ENCODE peak calls at places on chromosome 5, in six cellular contexts. One of them, this sample, is unnamed.

GRCh38 chr5:8247485-8247884 is 378.5 kb downstream of the MTRR start:
- DNase-seq in stomach: no peak
- DNase-seq in suprapubic skin: no peak
- DNase-seq in Panc1: no peak
- DNase-seq in spleen: no peak
- DNase-seq in H1: no peak
- DNase-seq in this sample: no peak

GRCh38 chr5:154740957-154741356 is 14.2 kb upstream of the LARP1 start:
- DNase-seq in stomach: no peak
- DNase-seq in suprapubic skin: no peak
- DNase-seq in Panc1: no peak
- DNase-seq in spleen: no peak
- DNase-seq in H1: no peak
- DNase-seq in this sample: no peak

GRCh38 chr5:72860499-72860898 is 44.0 kb downstream of the TNPO1 start:
- DNase-seq in stomach: no peak
- DNase-seq in suprapubic skin: no peak
- DNase-seq in Panc1: no peak
- DNase-seq in spleen: no peak
- DNase-seq in H1: no peak
- DNase-seq in this sample: no peak

GRCh38 chr5:38601843-38602424 is 45.5 kb upstream of the LIFR start:
- DNase-seq in stomach: no peak
- DNase-seq in suprapubic skin: no peak
- DNase-seq in Panc1: peak
- DNase-seq in spleen: no peak
- DNase-seq in H1: no peak
- DNase-seq in this sample: no peak

GRCh38 chr5:120228262-120229031 is 235.7 kb upstream of the PRR16 start:
- DNase-seq in stomach: no peak
- DNase-seq in suprapubic skin: no peak
- DNase-seq in Panc1: no peak
- DNase-seq in spleen: no peak
- DNase-seq in H1: no peak
- DNase-seq in this sample: no peak

GRCh38 chr5:136776022-136776927 is 410.9 kb upstream of the TRPC7 start:
- DNase-seq in stomach: no peak
- DNase-seq in suprapubic skin: no peak
- DNase-seq in Panc1: no peak
- DNase-seq in spleen: no peak
- DNase-seq in H1: no peak
- DNase-seq in this sample: no peak

GRCh38 chr5:154712518-154713437 is 42.4 kb upstream of the LARP1 start:
- DNase-seq in stomach: peak
- DNase-seq in suprapubic skin: no peak
- DNase-seq in Panc1: no peak
- DNase-seq in spleen: no peak
- DNase-seq in H1: peak
- DNase-seq in this sample: no peak

GRCh38 chr5:147369742-147370374 is 135.0 kb downstream of the STK32A start:
- DNase-seq in stomach: no peak
- DNase-seq in suprapubic skin: no peak
- DNase-seq in Panc1: no peak
- DNase-seq in spleen: no peak
- DNase-seq in H1: no peak
- DNase-seq in this sample: no peak

GRCh38 chr5:40442346-40442745 is 237.4 kb upstream of the PTGER4 start:
- DNase-seq in stomach: no peak
- DNase-seq in suprapubic skin: no peak
- DNase-seq in Panc1: no peak
- DNase-seq in spleen: no peak
- DNase-seq in H1: no peak
- DNase-seq in this sample: peak

GRCh38 chr5:23027341-23027740 is 174.2 kb upstream of the CDH12 start:
- DNase-seq in stomach: no peak
- DNase-seq in suprapubic skin: no peak
- DNase-seq in Panc1: no peak
- DNase-seq in spleen: no peak
- DNase-seq in H1: no peak
- DNase-seq in this sample: no peak

GRCh38 chr5:17497446-17497845 is 585 bp upstream of the TAF11L2 start:
- DNase-seq in stomach: no peak
- DNase-seq in suprapubic skin: no peak
- DNase-seq in Panc1: no peak
- DNase-seq in spleen: no peak
- DNase-seq in H1: no peak
- DNase-seq in this sample: no peak

GRCh38 chr5:7876867-7877266 is 7.9 kb downstream of the MTRR start:
- DNase-seq in stomach: no peak
- DNase-seq in suprapubic skin: no peak
- DNase-seq in Panc1: no peak
- DNase-seq in spleen: no peak
- DNase-seq in H1: no peak
- DNase-seq in this sample: no peak

GRCh38 chr5:1873242-1873959 is 9.3 kb downstream of the IRX4 start:
- DNase-seq in stomach: peak
- DNase-seq in suprapubic skin: no peak
- DNase-seq in Panc1: no peak
- DNase-seq in spleen: no peak
- DNase-seq in H1: no peak
- DNase-seq in this sample: no peak

GRCh38 chr5:43007246-43007910 is 32.7 kb downstream of the ANXA2R start:
- DNase-seq in stomach: peak
- DNase-seq in suprapubic skin: peak
- DNase-seq in Panc1: peak
- DNase-seq in spleen: peak
- DNase-seq in H1: peak
- DNase-seq in this sample: peak

GRCh38 chr5:126454081-126454480 is 30.9 kb downstream of the GRAMD2B start:
- DNase-seq in stomach: no peak
- DNase-seq in suprapubic skin: no peak
- DNase-seq in Panc1: no peak
- DNase-seq in spleen: no peak
- DNase-seq in H1: no peak
- DNase-seq in this sample: no peak

GRCh38 chr5:160835376-160835775 is 16.6 kb downstream of the ATP10B start:
- DNase-seq in stomach: no peak
- DNase-seq in suprapubic skin: no peak
- DNase-seq in Panc1: no peak
- DNase-seq in spleen: no peak
- DNase-seq in H1: no peak
- DNase-seq in this sample: no peak

GRCh38 chr5:135242021-135242480 is 157.0 kb downstream of the MACROH2A1 start:
- DNase-seq in stomach: peak
- DNase-seq in suprapubic skin: peak
- DNase-seq in Panc1: no peak
- DNase-seq in spleen: peak
- DNase-seq in H1: peak
- DNase-seq in this sample: no peak

GRCh38 chr5:67301285-67301904 is 104.8 kb upstream of the CD180 start:
- DNase-seq in stomach: peak
- DNase-seq in suprapubic skin: peak
- DNase-seq in Panc1: peak
- DNase-seq in spleen: no peak
- DNase-seq in H1: no peak
- DNase-seq in this sample: peak

GRCh38 chr5:54206580-54207229 is 103.7 kb downstream of the ARL15 start:
- DNase-seq in stomach: no peak
- DNase-seq in suprapubic skin: no peak
- DNase-seq in Panc1: no peak
- DNase-seq in spleen: no peak
- DNase-seq in H1: no peak
- DNase-seq in this sample: no peak
- H3K27ac ChIP-seq in stomach: no peak
- H3K27ac ChIP-seq in suprapubic skin: no peak
- H3K27ac ChIP-seq in Panc1: no peak
- H3K27ac ChIP-seq in spleen: no peak
- H3K27ac ChIP-seq in H1: no peak
- H3K27ac ChIP-seq in this sample: no peak

DNA sequence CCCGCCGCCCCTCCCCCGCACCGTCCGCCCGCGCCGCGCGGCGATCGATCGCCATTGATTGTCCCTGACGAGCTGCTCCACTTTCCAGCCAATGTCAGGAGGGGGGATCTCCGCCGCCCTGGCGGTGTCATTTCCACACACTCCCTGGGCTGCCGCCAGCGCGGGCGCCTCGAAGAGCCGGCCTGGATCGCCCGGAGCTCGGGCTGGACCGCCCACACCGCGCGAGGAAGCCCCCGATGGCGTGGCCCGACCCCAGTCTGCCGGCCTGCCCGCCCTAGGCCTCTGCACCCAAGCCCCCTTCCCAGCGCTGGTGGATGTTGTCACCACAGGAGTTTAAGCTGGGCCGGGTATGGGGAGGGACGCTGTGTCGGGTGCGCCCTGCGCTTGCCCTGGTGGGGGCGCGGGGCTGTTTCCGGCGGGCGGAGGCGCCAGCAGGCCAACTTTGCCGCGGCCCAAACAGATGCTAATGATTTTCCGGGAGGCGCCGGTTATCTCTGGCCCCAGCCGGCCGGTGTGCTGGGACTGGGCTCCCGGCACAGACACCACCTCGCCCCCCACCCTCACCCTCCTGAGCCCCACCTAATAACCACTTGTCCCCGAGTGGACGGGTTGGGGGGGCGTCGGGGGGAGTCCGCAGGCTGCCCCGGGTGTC is 10.6 kb upstream of the CXXC5 start:
- DNase-seq in stomach: peak
- DNase-seq in suprapubic skin: peak
- DNase-seq in Panc1: no peak
- DNase-seq in spleen: peak
- DNase-seq in H1: peak
- DNase-seq in this sample: peak
- TF ChIP-seq POLR2AphosphoS5 in stomach: peak
- TF ChIP-seq POLR2AphosphoS5 in suprapubic skin: peak
- TF ChIP-seq POLR2AphosphoS5 in Panc1: no peak
- TF ChIP-seq POLR2AphosphoS5 in spleen: peak
- TF ChIP-seq POLR2AphosphoS5 in H1: no peak
- TF ChIP-seq POLR2AphosphoS5 in this sample: no peak

GRCh38 chr5:149227168-149227826 is 44.4 kb upstream of the AFAP1L1 start:
- DNase-seq in stomach: no peak
- DNase-seq in suprapubic skin: no peak
- DNase-seq in Panc1: no peak
- DNase-seq in spleen: no peak
- DNase-seq in H1: no peak
- DNase-seq in this sample: no peak
- H3K27ac ChIP-seq in stomach: no peak
- H3K27ac ChIP-seq in suprapubic skin: no peak
- H3K27ac ChIP-seq in Panc1: no peak
- H3K27ac ChIP-seq in spleen: no peak
- H3K27ac ChIP-seq in H1: no peak
- H3K27ac ChIP-seq in this sample: no peak

GRCh38 chr5:74575741-74576538 is 64.6 kb downstream of the ENC1 start:
- DNase-seq in stomach: no peak
- DNase-seq in suprapubic skin: no peak
- DNase-seq in Panc1: peak
- DNase-seq in spleen: no peak
- DNase-seq in H1: no peak
- DNase-seq in this sample: no peak
- TF ChIP-seq POLR2AphosphoS5 in stomach: no peak
- TF ChIP-seq POLR2AphosphoS5 in suprapubic skin: no peak
- TF ChIP-seq POLR2AphosphoS5 in Panc1: no peak
- TF ChIP-seq POLR2AphosphoS5 in spleen: no peak
- TF ChIP-seq POLR2AphosphoS5 in H1: no peak
- TF ChIP-seq POLR2AphosphoS5 in this sample: no peak

DNA sequence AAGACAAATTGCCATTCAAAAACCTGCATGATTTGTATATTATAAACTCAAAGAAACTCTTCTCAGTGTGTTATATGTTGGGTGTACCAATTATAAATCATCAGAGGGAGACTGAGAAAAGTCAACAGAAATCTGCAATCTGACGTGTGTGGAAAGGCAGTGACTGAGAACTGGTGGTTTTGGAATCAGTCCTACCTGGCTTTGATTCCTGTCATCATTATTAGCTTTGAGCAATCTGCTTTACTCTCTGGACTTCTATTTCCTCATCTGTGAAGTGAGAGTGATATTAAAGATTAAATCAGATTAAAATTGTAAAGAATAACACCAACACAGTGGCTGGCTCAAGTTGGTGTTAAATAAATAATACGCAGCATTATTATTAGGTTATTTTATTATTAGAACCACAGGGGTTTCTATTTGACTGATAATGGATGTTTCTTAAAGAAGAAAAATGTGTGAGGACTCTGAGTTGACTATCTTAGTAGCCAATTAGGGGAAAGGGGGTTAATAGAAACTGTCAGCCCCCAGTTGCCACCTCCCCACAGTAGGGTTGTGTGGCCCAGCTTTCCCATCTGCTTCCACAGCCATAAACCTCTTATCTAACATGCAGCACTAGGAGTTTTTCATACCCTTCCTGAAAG is 59.6 kb downstream of the SNCAIP start:
- DNase-seq in stomach: no peak
- DNase-seq in suprapubic skin: no peak
- DNase-seq in Panc1: no peak
- DNase-seq in spleen: no peak
- DNase-seq in H1: no peak
- DNase-seq in this sample: no peak
- H3K27ac ChIP-seq in stomach: no peak
- H3K27ac ChIP-seq in suprapubic skin: no peak
- H3K27ac ChIP-seq in Panc1: no peak
- H3K27ac ChIP-seq in spleen: no peak
- H3K27ac ChIP-seq in H1: no peak
- H3K27ac ChIP-seq in this sample: no peak

GRCh38 chr5:131671994-131672655 is 37.1 kb upstream of the RAPGEF6 start:
- DNase-seq in stomach: no peak
- DNase-seq in suprapubic skin: no peak
- DNase-seq in Panc1: no peak
- DNase-seq in spleen: no peak
- DNase-seq in H1: no peak
- DNase-seq in this sample: no peak
- TF ChIP-seq POLR2AphosphoS5 in stomach: peak
- TF ChIP-seq POLR2AphosphoS5 in suprapubic skin: no peak
- TF ChIP-seq POLR2AphosphoS5 in Panc1: no peak
- TF ChIP-seq POLR2AphosphoS5 in spleen: no peak
- TF ChIP-seq POLR2AphosphoS5 in H1: no peak
- TF ChIP-seq POLR2AphosphoS5 in this sample: no peak